ENCODE peak calls at places on chromosome 20, in eight cellular contexts. B, J, T, H, I, P, R and V are unnamed samples.

GRCh38 chr20:57526067-57526884 is 1.3 kb upstream of the CTCFL start:
- DNase-seq in B (no peak), J (peak; percentile 45), T (peak; percentile 28), H (peak; percentile 45), I (peak; percentile 69), P (no peak), R (peak; percentile 15), V (no peak)

GRCh38 chr20:33522256-33522820 is 32.4 kb downstream of the CBFA2T2 start:
- DNase-seq in B (no peak), J (no peak), T (no peak), H (no peak), I (no peak), P (no peak), R (no peak), V (no peak)

GRCh38 chr20:57439432-57439831 is 48.2 kb downstream of the RBM38 start:
- DNase-seq in B (peak; percentile 73), J (no peak), T (no peak), H (no peak), I (no peak), P (no peak), R (no peak), V (no peak)

GRCh38 chr20:49138431-49138830 is 49.7 kb downstream of the STAU1 start:
- DNase-seq in B (no peak), J (no peak), T (no peak), H (no peak), I (no peak), P (no peak), R (no peak), V (no peak)

GRCh38 chr20:37651932-37652331 is 41.9 kb upstream of the CTNNBL1 start:
- DNase-seq in B (peak; percentile 58), J (peak; percentile 44), T (peak; percentile 83), H (peak; percentile 68), I (peak; percentile 77), P (peak; percentile 36), R (peak; percentile 36), V (no peak)

GRCh38 chr20:49668181-49668877 is 45.3 kb downstream of the B4GALT5 start:
- DNase-seq in B (no peak), J (peak; percentile 74), T (peak; percentile 17), H (no peak), I (no peak), P (no peak), R (no peak), V (no peak)

GRCh38 chr20:10982692-10983091 is 308.9 kb upstream of the JAG1 start:
- DNase-seq in B (peak; percentile 72), J (no peak), T (no peak), H (no peak), I (no peak), P (no peak), R (no peak), V (peak; percentile 40)

GRCh38 chr20:56630086-56630493 is 984 bp downstream of the TFAP2C start:
- DNase-seq in B (peak; percentile 97), J (no peak), T (peak; percentile 95), H (peak; percentile 59), I (peak; percentile 91), P (peak; percentile 77), R (peak; percentile 54), V (peak; percentile 85)

GRCh38 chr20:41734506-41734945 is 116.3 kb upstream of the CHD6 start:
- DNase-seq in B (peak; percentile 68), J (peak; percentile 51), T (peak; percentile 67), H (peak; percentile 64), I (peak; percentile 78), P (peak; percentile 21), R (peak; percentile 37), V (peak; percentile 69)

GRCh38 chr20:20267685-20268429 is 100.0 kb upstream of the INSM1 start:
- DNase-seq in B (no peak), J (no peak), T (no peak), H (no peak), I (peak; percentile 53), P (no peak), R (no peak), V (no peak)

GRCh38 chr20:48975955-48976354 is 54.4 kb downstream of the ARFGEF2 start:
- DNase-seq in B (no peak), J (no peak), T (no peak), H (no peak), I (no peak), P (no peak), R (no peak), V (no peak)

DNA sequence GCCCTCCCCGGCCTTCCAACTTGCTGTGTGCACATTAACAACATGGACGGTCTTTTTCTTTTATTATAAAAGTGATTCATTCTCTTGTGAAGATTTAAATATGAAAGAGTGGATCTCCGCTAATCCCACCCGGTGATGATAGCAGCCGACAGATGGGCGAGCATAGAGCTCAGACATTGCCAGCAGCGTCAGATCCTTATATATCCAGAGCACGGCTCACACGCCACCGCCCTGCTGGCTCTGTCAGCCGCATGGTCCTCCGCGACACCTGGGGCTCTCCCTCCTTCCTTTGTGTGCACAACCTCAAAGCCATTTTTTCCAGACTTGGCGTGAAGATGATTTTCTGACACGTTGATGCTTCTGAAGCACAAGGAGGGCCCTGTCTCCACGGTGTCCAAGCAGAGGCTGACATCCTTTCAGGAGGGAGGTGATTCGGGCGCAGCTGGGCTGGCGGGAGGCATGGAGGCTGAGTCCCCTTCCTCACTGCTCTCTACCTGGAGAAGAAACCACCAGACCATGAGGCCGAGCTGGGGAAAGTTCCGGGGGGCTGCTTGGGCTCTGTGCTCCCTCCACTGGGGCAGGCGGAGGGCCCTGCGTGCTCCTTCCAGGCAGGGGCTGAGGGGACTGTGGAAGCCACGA is 22.1 kb upstream of the MRGBP start:
- DNase-seq in B (no peak), J (no peak), T (no peak), H (no peak), I (no peak), P (no peak), R (no peak), V (no peak)
- H3K36me3 ChIP-seq in B (no peaks in the 10 kb centered on the region), J (no peaks in the 10 kb centered on the region), T (no peaks in the 10 kb centered on the region), H (no peaks in the 10 kb centered on the region), I (no peaks in the 10 kb centered on the region), P (no peaks in the 10 kb centered on the region), R (no peaks in the 10 kb centered on the region), V (no peaks in the 10 kb centered on the region)

GRCh38 chr20:45999908-46000570 is 8.7 kb upstream of the MMP9 start:
- DNase-seq in B (no peak), J (no peak), T (no peak), H (no peak), I (no peak), P (no peak), R (no peak), V (no peak)
- H3K4me1 ChIP-seq in B (peaks cover 19% of the 10 kb centered on the region), J (peaks cover 12% of the 10 kb centered on the region), T (peaks cover 5% of the 10 kb centered on the region), H (no peaks in the 10 kb centered on the region), I (peaks cover 46% of the 10 kb centered on the region), P (peaks cover 6% of the 10 kb centered on the region), R (no peaks in the 10 kb centered on the region), V (no peaks in the 10 kb centered on the region)

GRCh38 chr20:63911171-63911570 is 16.2 kb downstream of the DNAJC5 start:
- DNase-seq in B (peak; percentile 92), J (no peak), T (no peak), H (no peak), I (no peak), P (no peak), R (peak; percentile 12), V (no peak)
- TF ChIP-seq EZH2phosphoT487 in B (no peak), J (no peak), T (no peak), H (no peak), I (no peak), P (no peak), R (no peak), V (no peak)

DNA sequence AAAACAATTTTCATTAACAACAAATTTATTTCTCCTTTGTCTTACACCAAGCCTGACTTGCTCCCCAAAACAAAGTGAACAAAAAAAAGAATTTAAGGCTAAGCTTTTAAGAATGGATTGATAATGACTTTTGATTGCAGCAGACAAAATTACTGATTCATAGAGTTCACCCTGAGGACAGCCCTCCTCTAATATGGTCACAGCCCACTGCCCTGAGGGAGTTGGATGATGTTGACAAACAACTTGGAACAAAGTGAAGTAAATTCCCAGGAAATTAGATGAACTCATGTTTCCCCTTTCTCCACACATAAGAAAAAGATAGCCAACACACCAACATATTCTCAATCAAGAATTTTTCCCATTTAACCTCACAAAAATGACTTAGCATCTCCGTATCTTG is 7.7 kb upstream of the ISM1 start:
- DNase-seq in B (no peak), J (no peak), T (no peak), H (no peak), I (no peak), P (no peak), R (no peak), V (no peak)
- H3K36me3 ChIP-seq in B (no peaks in the 10 kb centered on the region), J (no peaks in the 10 kb centered on the region), T (no peaks in the 10 kb centered on the region), H (no peaks in the 10 kb centered on the region), I (no peaks in the 10 kb centered on the region), P (no peaks in the 10 kb centered on the region), R (no peaks in the 10 kb centered on the region), V (no peaks in the 10 kb centered on the region)

GRCh38 chr20:32059189-32059588 is 7.1 kb downstream of the HCK start:
- DNase-seq in B (no peak), J (no peak), T (no peak), H (no peak), I (no peak), P (no peak), R (no peak), V (no peak)

GRCh38 chr20:32053648-32054047 is 1.6 kb downstream of the HCK start:
- DNase-seq in B (no peak), J (no peak), T (no peak), H (no peak), I (no peak), P (no peak), R (no peak), V (no peak)

GRCh38 chr20:32052792-32053362 is 835 bp downstream of the HCK start:
- DNase-seq in B (no peak), J (no peak), T (peak; percentile 42), H (no peak), I (peak; percentile 88), P (no peak), R (no peak), V (no peak)

GRCh38 chr20:32057785-32058184 is 5.7 kb downstream of the HCK start:
- DNase-seq in B (no peak), J (no peak), T (no peak), H (no peak), I (no peak), P (no peak), R (no peak), V (no peak)

DNA sequence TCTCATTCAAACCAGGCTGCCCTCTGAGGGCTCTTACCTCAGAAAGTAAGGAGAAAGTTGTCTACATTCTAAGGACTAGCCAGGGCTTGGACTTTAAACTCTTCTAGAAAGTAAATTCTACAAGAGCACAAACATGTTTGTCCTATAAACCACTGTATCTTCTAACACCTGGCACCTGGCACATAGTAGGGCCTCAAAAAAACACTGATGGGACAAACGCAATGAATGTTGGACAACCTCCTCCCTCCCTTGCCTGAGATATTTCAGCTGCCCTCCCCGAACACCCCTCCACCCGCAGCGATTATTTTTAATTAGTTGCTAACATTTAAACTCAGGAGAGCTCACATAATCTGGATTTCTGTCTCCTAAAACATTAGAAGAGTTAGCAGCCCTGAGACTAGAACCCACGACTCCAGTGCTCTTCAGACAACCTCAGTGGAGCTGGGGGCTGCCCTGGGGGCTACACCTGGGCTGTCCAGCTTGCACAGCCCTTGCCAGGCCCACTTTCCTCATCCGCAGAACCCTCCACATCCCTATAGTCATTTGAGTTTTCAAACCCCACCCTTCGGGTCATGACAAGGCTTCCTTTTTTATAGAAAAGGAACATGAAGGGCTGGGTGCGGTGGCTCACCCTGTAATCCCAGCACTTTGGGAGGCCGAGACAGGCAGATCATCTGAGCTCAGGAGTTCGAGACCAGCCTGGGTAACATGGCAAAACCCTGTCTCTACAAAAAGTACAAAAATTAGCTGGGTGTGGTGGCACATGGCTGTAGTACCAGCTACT is 4.9 kb downstream of the HCK start:
- DNase-seq in B (no peak), J (no peak), T (no peak), H (no peak), I (no peak), P (no peak), R (no peak), V (no peak)
- H3K4me1 ChIP-seq in B (no peaks in the 10 kb centered on the region), J (no peaks in the 10 kb centered on the region), T (no peaks in the 10 kb centered on the region), H (no peaks in the 10 kb centered on the region), I (peaks cover 4% of the 10 kb centered on the region), P (no peaks in the 10 kb centered on the region), R (no peaks in the 10 kb centered on the region), V (peaks cover 7% of the 10 kb centered on the region)